ENCODE peak calls at places on chromosomes 7 and 10, in seven cellular contexts. One of them, this sample, is unnamed.

GRCh38 chr10:29880856-29881255 is 178.5 kb downstream of the JCAD start:
- DNase-seq in cardiac muscle cell: no peak
- DNase-seq in psoas muscle: no peak
- DNase-seq in HL-60: no peak
- DNase-seq in lung: no peak
- DNase-seq in A549: no peak
- DNase-seq in BJ: no peak
- DNase-seq in this sample: no peak

GRCh38 chr10:133353988-133354605 is 3.7 kb downstream of the FUOM start:
- DNase-seq in BJ: no peak
- DNase-seq in psoas muscle: no peak
- DNase-seq in lung: no peak
- DNase-seq in HL-60: no peak
- DNase-seq in A549: no peak
- DNase-seq in cardiac muscle cell: no peak
- DNase-seq in this sample: no peak

GRCh38 chr7:92010215-92010614 is 69.6 kb downstream of the AKAP9 start:
- DNase-seq in HL-60: no peak
- DNase-seq in A549: peak; percentile 58
- DNase-seq in cardiac muscle cell: no peak
- DNase-seq in lung: no peak
- DNase-seq in BJ: no peak
- DNase-seq in psoas muscle: no peak
- DNase-seq in this sample: no peak

GRCh38 chr7:93817561-93817960 is 73.0 kb downstream of the TFPI2 start:
- DNase-seq in cardiac muscle cell: peak; percentile 27
- DNase-seq in psoas muscle: no peak
- DNase-seq in A549: no peak
- DNase-seq in BJ: no peak
- DNase-seq in HL-60: no peak
- DNase-seq in lung: no peak
- DNase-seq in this sample: no peak

GRCh38 chr10:24118246-24118645 is 90.7 kb upstream of the KIAA1217 start:
- DNase-seq in HL-60: no peak
- DNase-seq in lung: no peak
- DNase-seq in psoas muscle: no peak
- DNase-seq in cardiac muscle cell: peak; percentile 6
- DNase-seq in BJ: no peak
- DNase-seq in A549: no peak
- DNase-seq in this sample: no peak

GRCh38 chr10:71842424-71842823 is 8.6 kb downstream of the PSAP start:
- DNase-seq in lung: no peak
- DNase-seq in HL-60: no peak
- DNase-seq in cardiac muscle cell: no peak
- DNase-seq in A549: no peak
- DNase-seq in BJ: no peak
- DNase-seq in psoas muscle: no peak
- DNase-seq in this sample: no peak

GRCh38 chr10:70829543-70829942 is 13.8 kb downstream of the SGPL1 start:
- DNase-seq in BJ: no peak
- DNase-seq in HL-60: no peak
- DNase-seq in lung: no peak
- DNase-seq in cardiac muscle cell: no peak
- DNase-seq in psoas muscle: no peak
- DNase-seq in A549: no peak
- DNase-seq in this sample: no peak

GRCh38 chr7:133436014-133436428 is 183.1 kb downstream of the EXOC4 start:
- DNase-seq in A549: no peak
- DNase-seq in BJ: peak; percentile 34
- DNase-seq in lung: no peak
- DNase-seq in psoas muscle: no peak
- DNase-seq in HL-60: no peak
- DNase-seq in cardiac muscle cell: peak; percentile 94
- DNase-seq in this sample: no peak

GRCh38 chr10:36475746-36476145 is 649.7 kb upstream of the ANKRD30A start:
- DNase-seq in A549: no peak
- DNase-seq in psoas muscle: no peak
- DNase-seq in HL-60: no peak
- DNase-seq in lung: no peak
- DNase-seq in BJ: no peak
- DNase-seq in cardiac muscle cell: no peak
- DNase-seq in this sample: no peak

GRCh38 chr7:116588641-116589594 is 64.1 kb downstream of the CAV1 start:
- DNase-seq in A549: peak; percentile 63
- DNase-seq in BJ: no peak
- DNase-seq in cardiac muscle cell: peak; percentile 83
- DNase-seq in HL-60: peak; percentile 9
- DNase-seq in lung: no peak
- DNase-seq in psoas muscle: no peak
- DNase-seq in this sample: no peak

GRCh38 chr10:108598320-108598695 is 1325.0 kb downstream of the XPNPEP1 start:
- DNase-seq in lung: no peak
- DNase-seq in HL-60: no peak
- DNase-seq in psoas muscle: no peak
- DNase-seq in cardiac muscle cell: no peak
- DNase-seq in BJ: no peak
- DNase-seq in A549: no peak
- DNase-seq in this sample: no peak

GRCh38 chr10:131195116-131195515 is 116.4 kb downstream of the TCERG1L start:
- DNase-seq in A549: no peak
- DNase-seq in cardiac muscle cell: no peak
- DNase-seq in lung: no peak
- DNase-seq in psoas muscle: no peak
- DNase-seq in HL-60: no peak
- DNase-seq in BJ: no peak
- DNase-seq in this sample: no peak

GRCh38 chr7:159088016-159088865 is 56.4 kb downstream of the VIPR2 start:
- DNase-seq in lung: no peak
- DNase-seq in psoas muscle: no peak
- DNase-seq in BJ: no peak
- DNase-seq in A549: no peak
- DNase-seq in cardiac muscle cell: no peak
- DNase-seq in HL-60: no peak
- DNase-seq in this sample: peak; percentile 36

GRCh38 chr7:142438235-142438922 is 180.5 kb upstream of the PRSS58 start:
- DNase-seq in lung: no peak
- DNase-seq in BJ: no peak
- DNase-seq in cardiac muscle cell: peak; percentile 63
- DNase-seq in psoas muscle: no peak
- DNase-seq in HL-60: peak; percentile 62
- DNase-seq in A549: peak; percentile 66
- DNase-seq in this sample: no peak

GRCh38 chr7:5420108-5420840 is 3.4 kb downstream of the TNRC18 start:
- DNase-seq in psoas muscle: peak; percentile 46
- DNase-seq in BJ: no peak
- DNase-seq in cardiac muscle cell: no peak
- DNase-seq in HL-60: peak; percentile 14
- DNase-seq in A549: no peak
- DNase-seq in lung: peak; percentile 35
- DNase-seq in this sample: no peak

GRCh38 chr7:38232475-38233366 is 40.7 kb downstream of the TARP start:
- DNase-seq in psoas muscle: no peak
- DNase-seq in A549: no peak
- DNase-seq in HL-60: peak; percentile 97
- DNase-seq in BJ: no peak
- DNase-seq in cardiac muscle cell: peak; percentile 39
- DNase-seq in lung: peak; percentile 33
- DNase-seq in this sample: no peak

GRCh38 chr10:129861776-129862530 is 102.1 kb downstream of the EBF3 start:
- DNase-seq in HL-60: no peak
- DNase-seq in cardiac muscle cell: no peak
- DNase-seq in psoas muscle: no peak
- DNase-seq in A549: no peak
- DNase-seq in BJ: no peak
- DNase-seq in lung: no peak
- DNase-seq in this sample: no peak

GRCh38 chr7:29416906-29417305 is 146.7 kb upstream of the PRR15 start:
- DNase-seq in A549: no peak
- DNase-seq in lung: no peak
- DNase-seq in BJ: no peak
- DNase-seq in HL-60: no peak
- DNase-seq in cardiac muscle cell: no peak
- DNase-seq in psoas muscle: no peak
- DNase-seq in this sample: no peak

GRCh38 chr10:69944761-69945160 is 107.9 kb upstream of the MACROH2A2 start:
- DNase-seq in HL-60: no peak
- DNase-seq in A549: no peak
- DNase-seq in BJ: no peak
- DNase-seq in cardiac muscle cell: no peak
- DNase-seq in lung: no peak
- DNase-seq in psoas muscle: no peak
- DNase-seq in this sample: no peak

GRCh38 chr7:150753826-150754603 is 16.8 kb downstream of the GIMAP5 start:
- DNase-seq in HL-60: peak; percentile 30
- DNase-seq in A549: no peak
- DNase-seq in BJ: no peak
- DNase-seq in lung: no peak
- DNase-seq in cardiac muscle cell: peak; percentile 11
- DNase-seq in psoas muscle: no peak
- DNase-seq in this sample: no peak

GRCh38 chr7:150753239-150753638 is 16.0 kb downstream of the GIMAP5 start:
- DNase-seq in lung: no peak
- DNase-seq in cardiac muscle cell: no peak
- DNase-seq in psoas muscle: no peak
- DNase-seq in A549: no peak
- DNase-seq in HL-60: no peak
- DNase-seq in BJ: no peak
- DNase-seq in this sample: no peak

GRCh38 chr7:150756858-150757257 is 19.6 kb downstream of the GIMAP5 start:
- DNase-seq in cardiac muscle cell: no peak
- DNase-seq in A549: no peak
- DNase-seq in psoas muscle: no peak
- DNase-seq in HL-60: peak; percentile 18
- DNase-seq in BJ: no peak
- DNase-seq in lung: no peak
- DNase-seq in this sample: no peak

GRCh38 chr7:150755473-150756099 is 18.4 kb downstream of the GIMAP5 start:
- DNase-seq in BJ: no peak
- DNase-seq in cardiac muscle cell: peak; percentile 24
- DNase-seq in HL-60: no peak
- DNase-seq in psoas muscle: no peak
- DNase-seq in lung: no peak
- DNase-seq in A549: no peak
- DNase-seq in this sample: no peak

GRCh38 chr7:150754950-150755349 is 17.7 kb downstream of the GIMAP5 start:
- DNase-seq in HL-60: no peak
- DNase-seq in lung: no peak
- DNase-seq in cardiac muscle cell: no peak
- DNase-seq in A549: no peak
- DNase-seq in BJ: no peak
- DNase-seq in psoas muscle: no peak
- DNase-seq in this sample: no peak
- H3K4me3 ChIP-seq in HL-60: no peak overlapping the region
- H3K4me3 ChIP-seq in lung: no peak overlapping the region
- H3K4me3 ChIP-seq in cardiac muscle cell: no peak overlapping the region
- H3K4me3 ChIP-seq in A549: no peak overlapping the region
- H3K4me3 ChIP-seq in BJ: no peak overlapping the region
- H3K4me3 ChIP-seq in psoas muscle: no peak overlapping the region
- H3K4me3 ChIP-seq in this sample: no peak overlapping the region

DNA sequence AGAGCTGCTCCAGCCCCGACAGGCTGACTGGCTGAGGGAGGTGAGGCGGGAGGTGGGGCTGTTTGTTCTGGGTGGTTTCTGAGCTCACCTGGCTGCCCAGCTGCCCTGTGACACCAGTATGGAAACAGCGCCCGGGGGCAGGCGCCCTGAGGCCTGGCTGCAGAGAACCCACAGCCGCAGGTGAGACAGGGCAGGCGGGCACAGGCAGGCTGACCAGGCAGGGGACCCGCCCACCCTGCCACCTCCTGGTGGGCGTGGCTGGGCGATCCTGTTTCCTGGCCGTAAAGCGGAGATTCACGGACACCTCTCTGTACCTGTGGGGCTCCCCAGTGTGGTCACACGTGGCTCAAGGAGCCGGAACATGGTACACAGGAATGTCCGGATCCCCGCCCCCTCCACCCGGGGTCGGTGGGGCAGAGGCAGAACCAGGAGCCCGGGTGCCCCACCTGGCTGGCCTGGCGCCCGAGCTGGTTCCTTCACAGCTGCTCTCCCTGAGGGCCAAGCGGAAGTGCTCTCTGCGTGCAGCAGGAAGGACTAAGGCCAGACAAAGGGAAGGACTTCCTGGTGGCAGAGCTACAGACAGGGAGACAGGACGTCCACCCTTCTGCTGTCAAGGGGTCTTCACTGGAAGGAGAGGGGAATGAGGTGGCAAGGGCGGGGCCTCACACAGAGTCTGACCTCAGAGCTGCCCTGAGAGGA is 3.9 kb downstream of the MICALL2 start:
- DNase-seq in psoas muscle: no peak
- DNase-seq in BJ: no peak
- DNase-seq in cardiac muscle cell: no peak
- DNase-seq in lung: peak; percentile 84
- DNase-seq in HL-60: no peak
- DNase-seq in A549: no peak
- DNase-seq in this sample: no peak
- H3K4me3 ChIP-seq in psoas muscle: no peak overlapping the region
- H3K4me3 ChIP-seq in BJ: no peak overlapping the region
- H3K4me3 ChIP-seq in cardiac muscle cell: no peak overlapping the region
- H3K4me3 ChIP-seq in lung: no peak overlapping the region
- H3K4me3 ChIP-seq in HL-60: no peak overlapping the region
- H3K4me3 ChIP-seq in A549: no peak overlapping the region
- H3K4me3 ChIP-seq in this sample: no peak overlapping the region

GRCh38 chr7:51038573-51038972 is 255.9 kb upstream of the GRB10 start:
- DNase-seq in cardiac muscle cell: no peak
- DNase-seq in psoas muscle: no peak
- DNase-seq in lung: no peak
- DNase-seq in BJ: no peak
- DNase-seq in A549: no peak
- DNase-seq in HL-60: no peak
- DNase-seq in this sample: no peak

GRCh38 chr7:51035696-51036095 is 253.0 kb upstream of the GRB10 start:
- DNase-seq in lung: no peak
- DNase-seq in BJ: no peak
- DNase-seq in A549: no peak
- DNase-seq in cardiac muscle cell: peak; percentile 72
- DNase-seq in psoas muscle: no peak
- DNase-seq in HL-60: no peak
- DNase-seq in this sample: no peak

GRCh38 chr7:51043461-51043860 is 260.8 kb upstream of the GRB10 start:
- DNase-seq in A549: no peak
- DNase-seq in lung: no peak
- DNase-seq in BJ: no peak
- DNase-seq in cardiac muscle cell: no peak
- DNase-seq in HL-60: no peak
- DNase-seq in psoas muscle: no peak
- DNase-seq in this sample: no peak

GRCh38 chr7:51045319-51046102 is 262.8 kb upstream of the GRB10 start:
- DNase-seq in cardiac muscle cell: no peak
- DNase-seq in A549: peak; percentile 66
- DNase-seq in psoas muscle: no peak
- DNase-seq in BJ: peak; percentile 28
- DNase-seq in HL-60: no peak
- DNase-seq in lung: no peak
- DNase-seq in this sample: peak; percentile 23

GRCh38 chr7:51040777-51041176 is 258.1 kb upstream of the GRB10 start:
- DNase-seq in lung: no peak
- DNase-seq in BJ: no peak
- DNase-seq in A549: no peak
- DNase-seq in HL-60: no peak
- DNase-seq in psoas muscle: no peak
- DNase-seq in cardiac muscle cell: no peak
- DNase-seq in this sample: no peak
- H3K4me3 ChIP-seq in lung: no peak overlapping the region
- H3K4me3 ChIP-seq in BJ: no peak overlapping the region
- H3K4me3 ChIP-seq in A549: no peak overlapping the region
- H3K4me3 ChIP-seq in HL-60: no peak overlapping the region
- H3K4me3 ChIP-seq in psoas muscle: no peak overlapping the region
- H3K4me3 ChIP-seq in cardiac muscle cell: no peak overlapping the region
- H3K4me3 ChIP-seq in this sample: no peak overlapping the region

GRCh38 chr7:115198143-115198542 is 276.2 kb downstream of the MDFIC start:
- DNase-seq in psoas muscle: no peak
- DNase-seq in A549: no peak
- DNase-seq in lung: no peak
- DNase-seq in HL-60: no peak
- DNase-seq in BJ: no peak
- DNase-seq in cardiac muscle cell: peak; percentile 19
- DNase-seq in this sample: no peak
- H3K4me3 ChIP-seq in psoas muscle: no peak overlapping the region
- H3K4me3 ChIP-seq in A549: no peak overlapping the region
- H3K4me3 ChIP-seq in lung: no peak overlapping the region
- H3K4me3 ChIP-seq in HL-60: no peak overlapping the region
- H3K4me3 ChIP-seq in BJ: no peak overlapping the region
- H3K4me3 ChIP-seq in cardiac muscle cell: no peak overlapping the region
- H3K4me3 ChIP-seq in this sample: no peak overlapping the region

This sample was measured in right atrium auricular region.